ENCODE peak calls at places on chromosome 17, in seven cellular contexts. One of them, this sample, is unnamed.

GRCh38 chr17:32869345-32870026 is 7.4 kb downstream of the MYO1D start:
- DNase-seq in omental fat pad: no peak
- DNase-seq in PC-3: peak; percentile 39
- DNase-seq in AG10803: no peak
- DNase-seq in cardiac muscle cell: no peak
- DNase-seq in fibroblast of the aortic adventitia: no peak
- DNase-seq in WTC11: no peak
- DNase-seq in this sample: no peak

GRCh38 chr17:38469875-38470274 is 41.6 kb downstream of the ARHGAP23 start:
- DNase-seq in omental fat pad: peak; percentile 66
- DNase-seq in WTC11: no peak
- DNase-seq in fibroblast of the aortic adventitia: peak; percentile 58
- DNase-seq in cardiac muscle cell: peak; percentile 79
- DNase-seq in PC-3: no peak
- DNase-seq in AG10803: peak; percentile 73
- DNase-seq in this sample: no peak

GRCh38 chr17:59786213-59786535 is 78.7 kb downstream of the VMP1 start:
- DNase-seq in omental fat pad: no peak
- DNase-seq in AG10803: no peak
- DNase-seq in cardiac muscle cell: no peak
- DNase-seq in WTC11: no peak
- DNase-seq in PC-3: no peak
- DNase-seq in fibroblast of the aortic adventitia: no peak
- DNase-seq in this sample: no peak

GRCh38 chr17:43579570-43580140 is 33.5 kb upstream of the ETV4 start:
- DNase-seq in omental fat pad: no peak
- DNase-seq in AG10803: peak; percentile 92
- DNase-seq in WTC11: no peak
- DNase-seq in cardiac muscle cell: peak; percentile 76
- DNase-seq in PC-3: peak; percentile 87
- DNase-seq in fibroblast of the aortic adventitia: peak; percentile 91
- DNase-seq in this sample: no peak

GRCh38 chr17:68431661-68432071 is 25.6 kb downstream of the WIPI1 start:
- DNase-seq in PC-3: peak; percentile 45
- DNase-seq in fibroblast of the aortic adventitia: no peak
- DNase-seq in AG10803: no peak
- DNase-seq in cardiac muscle cell: peak; percentile 52
- DNase-seq in WTC11: peak; percentile 42
- DNase-seq in omental fat pad: no peak
- DNase-seq in this sample: peak; percentile 29

GRCh38 chr17:32319548-32319905 is 22.4 kb downstream of the C17orf75 start:
- DNase-seq in PC-3: peak; percentile 74
- DNase-seq in omental fat pad: peak; percentile 82
- DNase-seq in fibroblast of the aortic adventitia: peak; percentile 59
- DNase-seq in AG10803: peak; percentile 37
- DNase-seq in WTC11: peak; percentile 93
- DNase-seq in cardiac muscle cell: peak; percentile 68
- DNase-seq in this sample: peak; percentile 87

GRCh38 chr17:6521636-6522035 is 34.7 kb downstream of the PITPNM3 start:
- DNase-seq in fibroblast of the aortic adventitia: no peak
- DNase-seq in PC-3: no peak
- DNase-seq in cardiac muscle cell: no peak
- DNase-seq in WTC11: no peak
- DNase-seq in AG10803: no peak
- DNase-seq in omental fat pad: no peak
- DNase-seq in this sample: no peak

GRCh38 chr17:34318474-34318873 is 761 bp upstream of the CCL8 start:
- DNase-seq in AG10803: no peak
- DNase-seq in fibroblast of the aortic adventitia: no peak
- DNase-seq in WTC11: peak; percentile 63
- DNase-seq in omental fat pad: no peak
- DNase-seq in PC-3: peak; percentile 1
- DNase-seq in cardiac muscle cell: no peak
- DNase-seq in this sample: no peak

GRCh38 chr17:41956522-41956921 is 10.1 kb upstream of the CNP start:
- DNase-seq in PC-3: no peak
- DNase-seq in AG10803: no peak
- DNase-seq in fibroblast of the aortic adventitia: no peak
- DNase-seq in cardiac muscle cell: no peak
- DNase-seq in omental fat pad: no peak
- DNase-seq in WTC11: no peak
- DNase-seq in this sample: no peak

GRCh38 chr17:72388765-72389473 is 268.1 kb downstream of the SOX9 start:
- DNase-seq in fibroblast of the aortic adventitia: no peak
- DNase-seq in cardiac muscle cell: peak; percentile 33
- DNase-seq in AG10803: no peak
- DNase-seq in omental fat pad: no peak
- DNase-seq in WTC11: no peak
- DNase-seq in PC-3: peak; percentile 89
- DNase-seq in this sample: no peak

GRCh38 chr17:76992911-76993310 is 124.7 kb downstream of the MGAT5B start:
- DNase-seq in cardiac muscle cell: no peak
- DNase-seq in AG10803: no peak
- DNase-seq in PC-3: no peak
- DNase-seq in omental fat pad: no peak
- DNase-seq in WTC11: no peak
- DNase-seq in fibroblast of the aortic adventitia: no peak
- DNase-seq in this sample: no peak

GRCh38 chr17:27247071-27247957 is 46.6 kb upstream of the WSB1 start:
- DNase-seq in AG10803: peak; percentile 42
- DNase-seq in fibroblast of the aortic adventitia: peak; percentile 40
- DNase-seq in PC-3: peak; percentile 98
- DNase-seq in WTC11: no peak
- DNase-seq in cardiac muscle cell: peak; percentile 96
- DNase-seq in omental fat pad: no peak
- DNase-seq in this sample: no peak

GRCh38 chr17:42679492-42680330 is 1.9 kb downstream of the CCR10 start:
- DNase-seq in WTC11: peak; percentile 82
- DNase-seq in cardiac muscle cell: peak; percentile 86
- DNase-seq in omental fat pad: no peak
- DNase-seq in PC-3: peak; percentile 70
- DNase-seq in AG10803: peak; percentile 78
- DNase-seq in fibroblast of the aortic adventitia: peak; percentile 70
- DNase-seq in this sample: peak; percentile 83

GRCh38 chr17:70100983-70101382 is 26.0 kb downstream of the KCNJ16 start:
- DNase-seq in omental fat pad: no peak
- DNase-seq in AG10803: peak; percentile 49
- DNase-seq in fibroblast of the aortic adventitia: peak; percentile 26
- DNase-seq in PC-3: peak; percentile 29
- DNase-seq in cardiac muscle cell: no peak
- DNase-seq in WTC11: no peak
- DNase-seq in this sample: no peak
- TF ChIP-seq CTCF in omental fat pad: no peak
- TF ChIP-seq CTCF in AG10803: peak; percentile 42
- TF ChIP-seq CTCF in fibroblast of the aortic adventitia: peak; percentile 22
- TF ChIP-seq CTCF in PC-3: peak; percentile 37
- TF ChIP-seq CTCF in cardiac muscle cell: no peak
- TF ChIP-seq CTCF in WTC11: no peak
- TF ChIP-seq CTCF in this sample: no peak

GRCh38 chr17:28722413-28723158 is 2.8 kb downstream of the RPL23A start:
- DNase-seq in PC-3: no peak
- DNase-seq in fibroblast of the aortic adventitia: no peak
- DNase-seq in cardiac muscle cell: no peak
- DNase-seq in omental fat pad: no peak
- DNase-seq in AG10803: no peak
- DNase-seq in WTC11: no peak
- DNase-seq in this sample: no peak

GRCh38 chr17:28718990-28719433 is 773 bp upstream of the RPL23A start:
- DNase-seq in omental fat pad: no peak
- DNase-seq in cardiac muscle cell: no peak
- DNase-seq in WTC11: no peak
- DNase-seq in AG10803: no peak
- DNase-seq in fibroblast of the aortic adventitia: no peak
- DNase-seq in PC-3: no peak
- DNase-seq in this sample: no peak

GRCh38 chr17:28717578-28718316 is at the start of gene RAB34:
- DNase-seq in AG10803: peak; percentile 88
- DNase-seq in WTC11: peak; percentile 96
- DNase-seq in cardiac muscle cell: peak; percentile 94
- DNase-seq in PC-3: peak; percentile 80
- DNase-seq in omental fat pad: no peak
- DNase-seq in fibroblast of the aortic adventitia: peak; percentile 86
- DNase-seq in this sample: peak; percentile 94

GRCh38 chr17:28718317-28718672 is 627 bp upstream of the RAB34 start:
- DNase-seq in cardiac muscle cell: peak; percentile 67
- DNase-seq in PC-3: no peak
- DNase-seq in omental fat pad: no peak
- DNase-seq in AG10803: peak; percentile 18
- DNase-seq in fibroblast of the aortic adventitia: peak; percentile 55
- DNase-seq in WTC11: no peak
- DNase-seq in this sample: peak; percentile 57

GRCh38 chr17:28720247-28720996 is 637 bp downstream of the RPL23A start:
- DNase-seq in PC-3: no peak
- DNase-seq in cardiac muscle cell: no peak
- DNase-seq in AG10803: no peak
- DNase-seq in omental fat pad: no peak
- DNase-seq in fibroblast of the aortic adventitia: no peak
- DNase-seq in WTC11: no peak
- DNase-seq in this sample: no peak
- TF ChIP-seq CTCF in PC-3: no peak
- TF ChIP-seq CTCF in cardiac muscle cell: peak; percentile 12
- TF ChIP-seq CTCF in AG10803: no peak
- TF ChIP-seq CTCF in omental fat pad: no peak
- TF ChIP-seq CTCF in fibroblast of the aortic adventitia: no peak
- TF ChIP-seq CTCF in WTC11: no peak
- TF ChIP-seq CTCF in this sample: no peak

DNA sequence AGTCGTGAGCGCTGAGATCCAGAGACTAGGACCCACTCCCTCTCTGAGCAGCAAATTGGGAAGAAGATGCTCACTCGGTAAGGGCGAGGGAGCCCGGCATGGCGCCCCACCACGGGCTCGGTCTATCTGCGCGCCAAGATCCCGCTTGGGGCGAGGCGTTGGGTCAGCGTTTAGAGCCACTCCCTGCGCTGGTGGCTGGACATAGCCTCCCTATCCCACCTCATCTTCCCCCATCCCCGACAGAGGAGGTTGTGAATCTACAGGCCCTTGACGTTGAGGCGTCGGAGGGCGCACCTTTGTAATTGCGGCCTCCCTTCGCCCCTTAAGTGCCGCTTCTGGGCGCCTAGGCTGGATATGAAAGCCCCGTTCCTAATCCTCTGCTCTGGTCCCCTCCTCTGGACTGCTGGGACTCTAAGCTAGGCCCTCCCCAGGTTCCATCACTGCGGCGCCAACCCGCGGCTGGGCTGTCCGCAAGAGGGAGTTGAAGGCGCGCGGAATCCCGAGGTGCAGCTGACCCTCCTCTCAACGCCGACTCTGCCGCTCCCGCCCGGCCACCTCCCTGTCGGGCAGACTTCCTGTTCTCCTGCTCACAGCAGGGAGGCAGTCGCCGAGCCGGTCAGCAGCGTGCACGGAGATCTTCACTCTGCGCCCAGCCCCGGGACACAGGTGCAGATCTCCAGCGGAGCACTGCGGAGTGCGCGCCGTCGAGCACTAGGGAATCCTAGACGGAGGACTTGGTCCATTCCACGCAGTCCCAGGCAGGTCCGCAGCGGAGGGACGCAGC is 16.1 kb upstream of the HOXB9 start:
- DNase-seq in omental fat pad: no peak
- DNase-seq in WTC11: peak; percentile 80
- DNase-seq in PC-3: no peak
- DNase-seq in fibroblast of the aortic adventitia: no peak
- DNase-seq in cardiac muscle cell: no peak
- DNase-seq in AG10803: peak; percentile 59
- DNase-seq in this sample: peak; percentile 77
- TF ChIP-seq CTCF in omental fat pad: no peak
- TF ChIP-seq CTCF in WTC11: no peak
- TF ChIP-seq CTCF in PC-3: no peak
- TF ChIP-seq CTCF in fibroblast of the aortic adventitia: no peak
- TF ChIP-seq CTCF in cardiac muscle cell: no peak
- TF ChIP-seq CTCF in AG10803: no peak
- TF ChIP-seq CTCF in this sample: no peak

GRCh38 chr17:5391678-5392077 is 27.8 kb downstream of the NUP88 start:
- DNase-seq in PC-3: no peak
- DNase-seq in fibroblast of the aortic adventitia: no peak
- DNase-seq in cardiac muscle cell: peak; percentile 6
- DNase-seq in omental fat pad: no peak
- DNase-seq in AG10803: no peak
- DNase-seq in WTC11: no peak
- DNase-seq in this sample: no peak
- TF ChIP-seq CTCF in PC-3: no peak
- TF ChIP-seq CTCF in fibroblast of the aortic adventitia: no peak
- TF ChIP-seq CTCF in cardiac muscle cell: no peak
- TF ChIP-seq CTCF in omental fat pad: no peak
- TF ChIP-seq CTCF in AG10803: no peak
- TF ChIP-seq CTCF in WTC11: no peak
- TF ChIP-seq CTCF in this sample: no peak

This sample was measured in nephron progenitor cell.